ENCODE peak calls at places on chromosomes 13 and 19, in six cellular contexts. U is cardiac muscle cell; F is fibroblast of lung; C is effector memory CD4-positive, alpha-beta T cell; E is IMR-90; W is breast epithelium. V is an unnamed sample. For H3K27me3, the result is how much of the 10 kb centered on the place peaks cover.

GRCh38 chr13:24502567-24503375 is 9.8 kb downstream of the PARP4 start:
- DNase-seq in U (no peak), F (peak), C (no peak), E (peak), W (no peak), V (peak)

GRCh38 chr13:47796816-47797215 is 204.3 kb downstream of the SUCLA2 start:
- DNase-seq in U (peak), F (no peak), C (no peak), E (no peak), W (no peak), V (no peak)

GRCh38 chr13:101401196-101401595 is 15.1 kb downstream of the NALCN start:
- DNase-seq in U (no peak), F (no peak), C (no peak), E (no peak), W (no peak), V (no peak)

GRCh38 chr19:23799321-23799720 is 40.6 kb upstream of the ZNF681 start:
- DNase-seq in U (peak), F (no peak), C (peak), E (no peak), W (no peak), V (no peak)

GRCh38 chr13:73991384-73991783 is 142.8 kb downstream of the KLF12 start:
- DNase-seq in U (no peak), F (no peak), C (no peak), E (no peak), W (no peak), V (no peak)

GRCh38 chr13:50400035-50400726 is 384.9 kb downstream of the KCNRG start:
- DNase-seq in U (peak), F (peak), C (no peak), E (peak), W (no peak), V (peak)

GRCh38 chr13:103386341-103386740 is 320.1 kb upstream of the SLC10A2 start:
- DNase-seq in U (peak), F (peak), C (no peak), E (no peak), W (no peak), V (peak)

GRCh38 chr19:16001481-16002312 is 52.9 kb downstream of the OR10H4 start:
- DNase-seq in U (no peak), F (peak), C (peak), E (peak), W (no peak), V (peak)

GRCh38 chr19:3176715-3177501 is 1.7 kb upstream of the S1PR4 start:
- DNase-seq in U (no peak), F (peak), C (peak), E (peak), W (no peak), V (peak)

GRCh38 chr19:3270908-3271307 is 46.4 kb downstream of the CELF5 start:
- DNase-seq in U (peak), F (peak), C (no peak), E (peak), W (no peak), V (peak)

GRCh38 chr19:14494910-14495677 is 833 bp downstream of the GIPC1 start:
- DNase-seq in U (no peak), F (no peak), C (no peak), E (no peak), W (no peak), V (no peak)

GRCh38 chr19:35932291-35932936 is 3.8 kb upstream of the LRFN3 start:
- DNase-seq in U (no peak), F (no peak), C (no peak), E (no peak), W (no peak), V (no peak)

GRCh38 chr19:18412610-18413239 is 6.5 kb upstream of the SSBP4 start:
- DNase-seq in U (no peak), F (no peak), C (no peak), E (no peak), W (no peak), V (no peak)

GRCh38 chr13:26280295-26280694 is 26.4 kb downstream of the CDK8 start:
- DNase-seq in U (no peak), F (peak), C (no peak), E (peak), W (no peak), V (peak)

GRCh38 chr19:58054792-58055482 is 4.1 kb upstream of the ZNF135 start:
- DNase-seq in U (peak), F (peak), C (no peak), E (peak), W (no peak), V (peak)

GRCh38 chr13:113077953-113078894 is 27.4 kb upstream of the F7 start:
- DNase-seq in U (no peak), F (no peak), C (no peak), E (no peak), W (no peak), V (no peak)

GRCh38 chr19:57308514-57308913 is 11.8 kb upstream of the ZNF543 start:
- DNase-seq in U (no peak), F (no peak), C (no peak), E (no peak), W (no peak), V (no peak)

GRCh38 chr13:112968910-112969691 is at the start of gene MCF2L:
- DNase-seq in U (peak), F (peak), C (peak), E (peak), W (peak), V (peak)

GRCh38 chr13:65417953-65418352 is 1812.2 kb downstream of the PCDH9 start:
- DNase-seq in U (no peak), F (peak), C (no peak), E (no peak), W (no peak), V (peak)

GRCh38 chr13:111503376-111503775 is 182.9 kb downstream of the TEX29 start:
- DNase-seq in U (no peak), F (no peak), C (no peak), E (no peak), W (peak), V (no peak)

DNA sequence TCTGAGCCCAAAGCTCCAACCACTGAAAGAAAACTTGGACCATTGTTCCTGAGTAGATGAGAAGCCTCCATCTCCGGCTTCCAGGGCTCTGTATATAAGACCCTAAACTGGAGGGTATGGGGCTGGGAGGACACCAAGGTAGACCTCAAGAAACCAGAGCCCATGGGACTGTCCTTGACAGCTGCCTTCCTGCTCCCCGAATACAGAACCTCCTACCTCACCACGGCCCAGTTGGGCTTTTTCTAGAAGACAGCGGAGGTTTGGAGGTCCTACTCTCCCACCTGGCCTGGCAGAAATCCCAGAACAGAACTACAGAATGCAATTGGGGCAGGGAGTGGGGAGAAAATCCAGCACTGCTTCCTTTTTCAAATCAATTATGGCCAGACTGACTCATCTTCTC is 177.3 kb upstream of the ZNF507 start:
- DNase-seq in U (no peak), F (no peak), C (no peak), E (no peak), W (no peak), V (no peak)
- H3K27me3 ChIP-seq in U (under half), F (under half), C (under half), E (under half), W (under half), V (under half)

GRCh38 chr19:50030937-50031336 is 5.1 kb downstream of the ZNF473 start:
- DNase-seq in U (no peak), F (no peak), C (no peak), E (no peak), W (no peak), V (no peak)
- H3K27me3 ChIP-seq in U (under half), F (under half), C (under half), E (under half), W (under half), V (under half)

DNA sequence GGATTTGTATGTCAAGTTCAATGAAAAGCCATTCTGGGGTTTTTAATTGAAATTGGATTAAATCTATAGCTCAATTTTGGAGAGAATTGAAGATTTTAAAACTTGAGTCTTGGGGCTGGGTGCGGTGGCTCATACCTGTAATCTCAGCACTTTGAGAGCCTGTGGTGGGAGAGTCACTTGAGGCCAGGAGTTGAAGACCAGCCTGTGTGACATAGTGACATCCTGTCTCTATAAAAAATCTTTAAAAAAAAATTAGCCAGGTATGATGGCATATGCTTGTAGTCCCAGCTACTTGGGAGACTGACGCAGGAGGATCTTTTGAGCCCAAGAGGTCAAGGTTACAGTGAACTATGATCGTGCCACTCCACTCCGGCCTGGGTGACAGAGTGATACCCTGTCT is 41.2 kb downstream of the VAV1 start:
- DNase-seq in U (no peak), F (no peak), C (no peak), E (no peak), W (no peak), V (no peak)
- H3K27me3 ChIP-seq in U (under half), F (under half), C (under half), E (under half), W (under half), V (under half)

GRCh38 chr13:52846567-52847321 is 1.7 kb downstream of the PCDH8 start:
- DNase-seq in U (peak), F (peak), C (no peak), E (peak), W (no peak), V (no peak)
- H3K27me3 ChIP-seq in U (half or more), F (under half), C (under half), E (under half), W (half or more), V (half or more)

GRCh38 chr19:55439052-55439451 is 4.0 kb downstream of the SHISA7 start:
- DNase-seq in U (no peak), F (no peak), C (no peak), E (no peak), W (no peak), V (no peak)
- H3K27me3 ChIP-seq in U (half or more), F (under half), C (half or more), E (under half), W (half or more), V (half or more)

DNA sequence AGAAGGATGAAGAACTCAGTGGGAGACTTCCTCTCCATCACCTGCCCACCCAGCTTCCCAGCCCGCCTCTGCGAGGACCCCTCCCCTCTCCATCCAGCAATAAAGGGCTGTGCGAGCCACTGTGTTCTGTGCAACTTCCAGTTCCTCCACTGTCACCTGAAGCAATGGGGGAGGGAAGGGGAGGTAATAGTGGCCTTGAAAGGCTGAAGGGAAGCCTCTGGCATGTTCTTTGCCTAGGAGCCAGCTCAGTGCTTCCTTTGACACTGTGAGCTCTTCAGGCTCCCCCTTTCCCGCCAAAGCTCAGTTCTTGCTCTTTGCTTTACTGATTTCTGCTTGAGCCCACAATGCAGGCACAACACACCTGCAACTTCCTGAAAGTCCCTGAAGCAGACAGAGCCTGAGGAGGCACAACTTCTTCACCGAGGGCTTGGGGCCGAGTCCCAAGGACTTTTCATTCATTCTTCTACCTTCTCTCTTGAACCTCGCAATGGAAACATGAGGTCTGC is 73.2 kb upstream of the DOCK9 start:
- DNase-seq in U (no peak), F (no peak), C (no peak), E (no peak), W (no peak), V (no peak)
- H3K27me3 ChIP-seq in U (under half), F (under half), C (under half), E (under half), W (under half), V (under half)

DNA sequence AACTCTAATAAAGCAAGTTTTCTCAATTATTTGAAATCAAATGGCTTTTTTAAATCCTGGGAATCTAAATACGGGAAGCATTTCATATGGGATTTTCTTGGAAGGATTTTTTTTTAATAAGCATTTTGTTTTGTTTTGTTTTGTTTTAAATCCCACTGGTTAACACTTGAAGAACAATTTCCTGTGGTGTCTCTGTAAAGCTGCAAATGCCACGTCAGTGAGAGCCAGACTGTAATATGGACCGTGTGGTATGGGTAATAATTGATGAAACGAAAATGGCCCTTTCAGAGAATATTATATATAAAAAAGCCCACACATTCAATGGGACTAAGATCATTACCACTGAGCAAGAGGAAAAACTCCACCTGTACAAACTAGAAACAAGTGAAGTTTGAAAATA is 33.9 kb upstream of the MIR17HG start:
- DNase-seq in U (no peak), F (no peak), C (no peak), E (no peak), W (no peak), V (no peak)
- H3K27me3 ChIP-seq in U (under half), F (under half), C (under half), E (under half), W (under half), V (under half)

V was measured in adipocyte.